ENCODE peak calls at places on chromosomes 16 and 17, in eight cellular contexts. U, Z, F, L, O, S, X and Q are unnamed samples.

GRCh38 chr16:66574081-66574480 is 5.2 kb upstream of the CMTM2 start:
- DNase-seq in U (no peak), Z (no peak), F (no peak), L (no peak), O (no peak), S (no peak), X (no peak), Q (no peak)

GRCh38 chr16:56985288-56985961 is 3.9 kb upstream of the NLRC5 start:
- DNase-seq in U (no peak), Z (peak; percentile 62), F (peak; percentile 89), L (peak; percentile 87), O (peak; percentile 51), S (peak; percentile 76), X (peak; percentile 62), Q (no peak)

GRCh38 chr16:68113059-68113757 is 28.0 kb downstream of the NFATC3 start:
- DNase-seq in U (no peak), Z (no peak), F (no peak), L (no peak), O (no peak), S (no peak), X (no peak), Q (no peak)

GRCh38 chr17:49352587-49353154 is 9.4 kb downstream of the ZNF652 start:
- DNase-seq in U (no peak), Z (no peak), F (no peak), L (no peak), O (no peak), S (no peak), X (no peak), Q (no peak)

GRCh38 chr16:25097304-25097988 is 14.1 kb upstream of the LCMT1 start:
- DNase-seq in U (no peak), Z (no peak), F (no peak), L (no peak), O (no peak), S (no peak), X (no peak), Q (no peak)

GRCh38 chr16:28504707-28505404 is 1.8 kb downstream of the IL27 start:
- DNase-seq in U (no peak), Z (no peak), F (no peak), L (no peak), O (no peak), S (no peak), X (no peak), Q (peak; percentile 71)

GRCh38 chr17:50144845-50145531 is 5.5 kb downstream of the PPP1R9B start:
- DNase-seq in U (no peak), Z (no peak), F (no peak), L (no peak), O (peak; percentile 38), S (no peak), X (no peak), Q (no peak)

GRCh38 chr17:21190078-21190477 is 23.9 kb downstream of the TMEM11 start:
- DNase-seq in U (no peak), Z (no peak), F (no peak), L (no peak), O (no peak), S (no peak), X (no peak), Q (no peak)

GRCh38 chr17:66386789-66387351 is 84.5 kb downstream of the PRKCA start:
- DNase-seq in U (no peak), Z (no peak), F (no peak), L (no peak), O (no peak), S (no peak), X (no peak), Q (peak; percentile 39)

GRCh38 chr17:48555183-48555615 is 10.3 kb upstream of the HOXB2 start:
- DNase-seq in U (peak; percentile 84), Z (no peak), F (peak; percentile 82), L (no peak), O (no peak), S (no peak), X (no peak), Q (peak; percentile 58)

GRCh38 chr16:88527186-88527936 is 42.8 kb upstream of the ZC3H18 start:
- DNase-seq in U (peak; percentile 80), Z (peak; percentile 34), F (peak; percentile 78), L (peak; percentile 84), O (peak; percentile 89), S (peak; percentile 58), X (peak; percentile 68), Q (peak; percentile 50)

GRCh38 chr17:75078097-75079022 is 9.4 kb upstream of the SLC16A5 start:
- DNase-seq in U (no peak), Z (peak; percentile 69), F (peak; percentile 86), L (no peak), O (no peak), S (no peak), X (no peak), Q (peak; percentile 60)

GRCh38 chr17:75075597-75076253 is 12.0 kb upstream of the SLC16A5 start:
- DNase-seq in U (no peak), Z (no peak), F (no peak), L (no peak), O (no peak), S (no peak), X (no peak), Q (no peak)

GRCh38 chr17:75077072-75077489 is 10.7 kb upstream of the SLC16A5 start:
- DNase-seq in U (no peak), Z (no peak), F (no peak), L (no peak), O (no peak), S (no peak), X (no peak), Q (peak; percentile 94)

GRCh38 chr17:75079023-75079373 is 8.8 kb upstream of the SLC16A5 start:
- DNase-seq in U (no peak), Z (no peak), F (peak; percentile 61), L (no peak), O (no peak), S (no peak), X (no peak), Q (no peak)

DNA sequence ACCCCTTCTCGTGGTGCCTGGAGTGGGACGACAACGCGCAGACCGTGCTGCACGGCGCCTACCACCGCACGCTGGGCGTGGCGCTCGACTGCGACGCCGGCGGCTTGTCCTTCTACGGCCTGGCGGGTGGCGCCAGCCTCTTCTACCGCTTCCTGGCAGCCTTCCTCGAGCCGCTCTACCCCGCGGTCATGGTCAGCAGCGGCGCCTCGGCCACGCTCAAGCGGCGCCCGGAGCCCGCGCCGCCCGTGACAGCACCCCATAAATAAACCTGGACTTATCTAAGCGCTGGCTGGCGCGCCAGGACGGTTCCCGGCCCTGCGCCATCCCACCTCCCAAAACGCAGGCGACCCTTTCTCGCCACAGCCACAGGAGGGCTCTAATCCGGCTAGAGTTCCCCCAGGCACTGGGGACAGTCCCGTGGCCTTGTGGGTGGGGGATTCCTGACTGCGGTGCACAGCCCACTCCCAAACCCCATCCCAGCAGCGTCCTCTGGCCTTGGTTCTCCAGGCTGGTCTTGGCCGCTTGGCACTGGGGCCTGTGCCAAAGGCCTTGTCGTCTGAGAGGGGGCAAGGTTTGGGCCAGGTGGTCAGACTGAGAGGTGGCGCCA is 10.2 kb upstream of the SLC16A5 start:
- DNase-seq in U (no peak), Z (no peak), F (no peak), L (peak; percentile 89), O (peak; percentile 74), S (peak; percentile 84), X (peak; percentile 79), Q (peak; percentile 77)
- TF ChIP-seq CTCF in U (no peak), Z (no peak), F (no peak), L (peak; percentile 12), O (no peak), S (peak; percentile 39), X (peak; percentile 56), Q (peak; percentile 55)

GRCh38 chr16:84982434-84982833 is 28.9 kb downstream of the ZDHHC7 start:
- DNase-seq in U (peak; percentile 23), Z (no peak), F (no peak), L (no peak), O (no peak), S (no peak), X (no peak), Q (no peak)
- H3K4me1 ChIP-seq in U (peaks cover 13% of the 10 kb centered on the region), Z (peaks cover 22% of the 10 kb centered on the region), F (peaks cover 23% of the 10 kb centered on the region), L (peaks cover 62% of the 10 kb centered on the region), O (no peaks in the 10 kb centered on the region), S (peaks cover 63% of the 10 kb centered on the region), X (peaks cover 20% of the 10 kb centered on the region), Q (no peaks in the 10 kb centered on the region)

GRCh38 chr16:31767267-31767666 is 106.3 kb upstream of the ZNF267 start:
- DNase-seq in U (no peak), Z (no peak), F (no peak), L (no peak), O (no peak), S (no peak), X (no peak), Q (no peak)

GRCh38 chr16:31764103-31764502 is 109.5 kb upstream of the ZNF267 start:
- DNase-seq in U (no peak), Z (no peak), F (no peak), L (no peak), O (no peak), S (no peak), X (no peak), Q (no peak)
- H3K9me3 ChIP-seq in U (peaks cover 9% of the 10 kb centered on the region), Z (no peaks in the 10 kb centered on the region), F (peaks cover 61% of the 10 kb centered on the region), L (peaks cover 75% of the 10 kb centered on the region), O (no peaks in the 10 kb centered on the region), S (peaks cover 89% of the 10 kb centered on the region), X (peaks cover 93% of the 10 kb centered on the region), Q (peaks cover 8% of the 10 kb centered on the region)

GRCh38 chr16:69787883-69788282 is 25.8 kb downstream of the WWP2 start:
- DNase-seq in U (no peak), Z (no peak), F (no peak), L (no peak), O (no peak), S (no peak), X (no peak), Q (peak; percentile 70)
- TF ChIP-seq CTCF in U (no peak), Z (no peak), F (no peak), L (no peak), O (no peak), S (no peak), X (no peak), Q (no peak)

DNA sequence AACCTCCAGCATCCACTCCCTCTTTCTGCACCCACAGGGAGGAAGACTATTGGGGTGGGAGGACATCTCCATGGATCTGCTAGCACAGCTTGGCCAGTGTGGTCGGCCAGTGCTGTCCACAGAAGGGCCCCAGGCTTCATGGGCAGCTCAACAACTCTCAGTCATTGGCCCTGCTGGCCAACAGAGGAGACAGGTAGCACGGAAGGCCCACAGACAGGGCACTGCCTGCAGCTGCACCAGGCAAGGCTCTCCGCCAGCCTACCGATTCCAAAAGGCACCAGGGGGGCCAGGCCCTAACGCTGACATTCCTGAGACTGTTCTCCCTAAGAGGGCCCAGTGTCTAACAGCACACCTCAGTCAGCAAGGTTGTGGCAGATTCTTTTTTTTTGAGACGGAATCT is 15.7 kb downstream of the RAB5C start:
- DNase-seq in U (no peak), Z (no peak), F (no peak), L (no peak), O (no peak), S (no peak), X (no peak), Q (no peak)
- H3K4me1 ChIP-seq in U (peaks cover 32% of the 10 kb centered on the region), Z (no peaks in the 10 kb centered on the region), F (peaks cover 41% of the 10 kb centered on the region), L (peaks cover 42% of the 10 kb centered on the region), O (peaks cover 11% of the 10 kb centered on the region), S (peaks cover 95% of the 10 kb centered on the region), X (peaks cover 95% of the 10 kb centered on the region), Q (peaks cover 13% of the 10 kb centered on the region)